ENCODE peak calls at places on chromosomes 5 and 9, in eight cellular contexts. One of them, this sample, is unnamed.

GRCh38 chr5:107538331-107539162 is 132.2 kb downstream of the EFNA5 start:
- DNase-seq in neural crest cell: no peak
- DNase-seq in KBM-7: no peak
- DNase-seq in fibroblast of villous mesenchyme: no peak
- DNase-seq in NCI-H1417: no peak
- DNase-seq in hypothalamus: no peak
- DNase-seq in GM06990: no peak
- DNase-seq in NCI-H774: no peak
- DNase-seq in this sample: no peak

GRCh38 chr9:113738898-113739604 is 137.1 kb upstream of the ZNF618 start:
- DNase-seq in neural crest cell: no peak
- DNase-seq in KBM-7: peak
- DNase-seq in fibroblast of villous mesenchyme: no peak
- DNase-seq in NCI-H1417: no peak
- DNase-seq in hypothalamus: no peak
- DNase-seq in GM06990: no peak
- DNase-seq in NCI-H774: no peak
- DNase-seq in this sample: no peak

GRCh38 chr9:99054581-99054980 is 50.3 kb upstream of the TGFBR1 start:
- DNase-seq in neural crest cell: no peak
- DNase-seq in KBM-7: no peak
- DNase-seq in fibroblast of villous mesenchyme: no peak
- DNase-seq in NCI-H1417: no peak
- DNase-seq in hypothalamus: no peak
- DNase-seq in GM06990: no peak
- DNase-seq in NCI-H774: no peak
- DNase-seq in this sample: no peak

GRCh38 chr5:95836544-95836943 is 14.0 kb upstream of the GLRX start:
- DNase-seq in neural crest cell: no peak
- DNase-seq in KBM-7: no peak
- DNase-seq in fibroblast of villous mesenchyme: no peak
- DNase-seq in NCI-H1417: no peak
- DNase-seq in hypothalamus: no peak
- DNase-seq in GM06990: no peak
- DNase-seq in NCI-H774: no peak
- DNase-seq in this sample: no peak

GRCh38 chr5:14444988-14445387 is 136.6 kb upstream of the OTULINL start:
- DNase-seq in neural crest cell: no peak
- DNase-seq in KBM-7: no peak
- DNase-seq in fibroblast of villous mesenchyme: peak
- DNase-seq in NCI-H1417: no peak
- DNase-seq in hypothalamus: no peak
- DNase-seq in GM06990: no peak
- DNase-seq in NCI-H774: no peak
- DNase-seq in this sample: no peak

GRCh38 chr9:98333703-98334582 is 78.5 kb upstream of the TBC1D2 start:
- DNase-seq in neural crest cell: no peak
- DNase-seq in KBM-7: no peak
- DNase-seq in fibroblast of villous mesenchyme: peak
- DNase-seq in NCI-H1417: no peak
- DNase-seq in hypothalamus: no peak
- DNase-seq in GM06990: no peak
- DNase-seq in NCI-H774: no peak
- DNase-seq in this sample: no peak

GRCh38 chr5:175789670-175790069 is 81.7 kb upstream of the CPLX2 start:
- DNase-seq in neural crest cell: no peak
- DNase-seq in KBM-7: no peak
- DNase-seq in fibroblast of villous mesenchyme: no peak
- DNase-seq in NCI-H1417: no peak
- DNase-seq in hypothalamus: no peak
- DNase-seq in GM06990: no peak
- DNase-seq in NCI-H774: no peak
- DNase-seq in this sample: no peak

GRCh38 chr5:1797109-1797800 is 2.4 kb downstream of the MRPL36 start:
- DNase-seq in neural crest cell: no peak
- DNase-seq in KBM-7: no peak
- DNase-seq in fibroblast of villous mesenchyme: no peak
- DNase-seq in NCI-H1417: no peak
- DNase-seq in hypothalamus: no peak
- DNase-seq in GM06990: no peak
- DNase-seq in NCI-H774: no peak
- DNase-seq in this sample: no peak

GRCh38 chr5:115685966-115686691 is 60.3 kb upstream of the TMED7 start:
- DNase-seq in neural crest cell: no peak
- DNase-seq in KBM-7: no peak
- DNase-seq in fibroblast of villous mesenchyme: peak
- DNase-seq in NCI-H1417: no peak
- DNase-seq in hypothalamus: no peak
- DNase-seq in GM06990: no peak
- DNase-seq in NCI-H774: no peak
- DNase-seq in this sample: no peak

GRCh38 chr9:20550326-20550725 is 72.0 kb downstream of the MLLT3 start:
- DNase-seq in neural crest cell: no peak
- DNase-seq in KBM-7: no peak
- DNase-seq in fibroblast of villous mesenchyme: no peak
- DNase-seq in NCI-H1417: no peak
- DNase-seq in hypothalamus: no peak
- DNase-seq in GM06990: no peak
- DNase-seq in NCI-H774: no peak
- DNase-seq in this sample: no peak

GRCh38 chr5:89016741-89017312 is 133.8 kb upstream of the MEF2C start:
- DNase-seq in neural crest cell: no peak
- DNase-seq in KBM-7: no peak
- DNase-seq in fibroblast of villous mesenchyme: no peak
- DNase-seq in NCI-H1417: no peak
- DNase-seq in hypothalamus: no peak
- DNase-seq in GM06990: no peak
- DNase-seq in NCI-H774: no peak
- DNase-seq in this sample: no peak

GRCh38 chr5:37776826-37777225 is 63.0 kb downstream of the GDNF start:
- DNase-seq in neural crest cell: no peak
- DNase-seq in KBM-7: no peak
- DNase-seq in fibroblast of villous mesenchyme: peak
- DNase-seq in NCI-H1417: no peak
- DNase-seq in hypothalamus: no peak
- DNase-seq in GM06990: no peak
- DNase-seq in NCI-H774: no peak
- DNase-seq in this sample: no peak

GRCh38 chr9:95515272-95516113 is 1.3 kb downstream of the PTCH1 start:
- DNase-seq in neural crest cell: peak
- DNase-seq in KBM-7: no peak
- DNase-seq in fibroblast of villous mesenchyme: no peak
- DNase-seq in NCI-H1417: peak
- DNase-seq in hypothalamus: no peak
- DNase-seq in GM06990: no peak
- DNase-seq in NCI-H774: no peak
- DNase-seq in this sample: peak

GRCh38 chr5:95081500-95082355 is 203.2 kb downstream of the MCTP1 start:
- DNase-seq in neural crest cell: no peak
- DNase-seq in KBM-7: peak
- DNase-seq in fibroblast of villous mesenchyme: peak
- DNase-seq in NCI-H1417: no peak
- DNase-seq in hypothalamus: no peak
- DNase-seq in GM06990: peak
- DNase-seq in NCI-H774: peak
- DNase-seq in this sample: no peak

GRCh38 chr9:111599092-111599947 is at the start of gene PTGR1:
- DNase-seq in neural crest cell: peak
- DNase-seq in KBM-7: peak
- DNase-seq in fibroblast of villous mesenchyme: peak
- DNase-seq in NCI-H1417: peak
- DNase-seq in hypothalamus: peak
- DNase-seq in GM06990: peak
- DNase-seq in NCI-H774: peak
- DNase-seq in this sample: no peak

GRCh38 chr5:177469061-177469628 is 4.3 kb downstream of the DBN1 start:
- DNase-seq in neural crest cell: peak
- DNase-seq in KBM-7: no peak
- DNase-seq in fibroblast of villous mesenchyme: no peak
- DNase-seq in NCI-H1417: peak
- DNase-seq in hypothalamus: no peak
- DNase-seq in GM06990: no peak
- DNase-seq in NCI-H774: no peak
- DNase-seq in this sample: no peak

GRCh38 chr9:116323012-116323411 is 169.4 kb downstream of the PAPPA start:
- DNase-seq in neural crest cell: no peak
- DNase-seq in KBM-7: no peak
- DNase-seq in fibroblast of villous mesenchyme: peak
- DNase-seq in NCI-H1417: peak
- DNase-seq in hypothalamus: no peak
- DNase-seq in GM06990: no peak
- DNase-seq in NCI-H774: no peak
- DNase-seq in this sample: no peak

GRCh38 chr9:84371737-84372136 is 31.2 kb upstream of the SLC28A3 start:
- DNase-seq in neural crest cell: no peak
- DNase-seq in KBM-7: peak
- DNase-seq in fibroblast of villous mesenchyme: peak
- DNase-seq in NCI-H1417: no peak
- DNase-seq in hypothalamus: no peak
- DNase-seq in GM06990: no peak
- DNase-seq in NCI-H774: no peak
- DNase-seq in this sample: no peak

GRCh38 chr9:129968690-129969485 is 74.1 kb downstream of the FNBP1 start:
- DNase-seq in neural crest cell: no peak
- DNase-seq in KBM-7: no peak
- DNase-seq in fibroblast of villous mesenchyme: peak
- DNase-seq in NCI-H1417: no peak
- DNase-seq in hypothalamus: no peak
- DNase-seq in GM06990: no peak
- DNase-seq in NCI-H774: no peak
- DNase-seq in this sample: no peak

This sample was measured in NCI-H345.